ENCODE peak calls at places on chromosomes 5 and 9, in four cellular contexts. Q, K, L and H are unnamed samples.

GRCh38 chr9:130290353-130291181 is 25.0 kb downstream of the HMCN2 start:
- DNase-seq in Q (peak; percentile 30), K (peak; percentile 39), L (no peak), H (no peak)

GRCh38 chr9:111094433-111095421 is 56.5 kb upstream of the LPAR1 start:
- DNase-seq in Q (peak; percentile 69), K (no peak), L (no peak), H (no peak)

GRCh38 chr5:161549106-161549505 is 2.6 kb upstream of the GABRB2 start:
- DNase-seq in Q (no peak), K (no peak), L (peak; percentile 49), H (no peak)

GRCh38 chr9:73370053-73370452 is 218.4 kb downstream of the ANXA1 start:
- DNase-seq in Q (no peak), K (no peak), L (no peak), H (no peak)

GRCh38 chr5:122067330-122067885 is 10.7 kb downstream of the LOX start:
- DNase-seq in Q (no peak), K (no peak), L (no peak), H (no peak)

GRCh38 chr5:107431998-107432397 is 238.7 kb downstream of the EFNA5 start:
- DNase-seq in Q (peak; percentile 56), K (no peak), L (no peak), H (no peak)

GRCh38 chr9:30065888-30066287 is 2318.6 kb upstream of the ACO1 start:
- DNase-seq in Q (no peak), K (no peak), L (no peak), H (no peak)

GRCh38 chr5:124453221-124454032 is 293.0 kb downstream of the ZNF608 start:
- DNase-seq in Q (peak; percentile 89), K (no peak), L (no peak), H (no peak)

GRCh38 chr5:1217596-1218206 is 7.5 kb upstream of the SLC6A18 start:
- DNase-seq in Q (no peak), K (no peak), L (no peak), H (no peak)

GRCh38 chr5:84265739-84266464 is 118.8 kb downstream of the EDIL3 start:
- DNase-seq in Q (no peak), K (no peak), L (no peak), H (no peak)

GRCh38 chr5:36240779-36241635 is 718 bp downstream of the NADK2 start:
- DNase-seq in Q (peak; percentile 63), K (peak; percentile 83), L (peak; percentile 41), H (peak; percentile 83)

GRCh38 chr9:95971815-95972214 is 96.3 kb downstream of the ERCC6L2 start:
- DNase-seq in Q (no peak), K (no peak), L (no peak), H (no peak)

GRCh38 chr5:54895816-54896341 is 89.5 kb downstream of the ESM1 start:
- DNase-seq in Q (peak; percentile 66), K (no peak), L (peak; percentile 34), H (no peak)

GRCh38 chr9:81557957-81558791 is 131.2 kb downstream of the TLE1 start:
- DNase-seq in Q (peak; percentile 99), K (no peak), L (no peak), H (no peak)

GRCh38 chr9:14311940-14312572 is 1.9 kb downstream of the NFIB start:
- DNase-seq in Q (peak; percentile 47), K (no peak), L (no peak), H (no peak)

GRCh38 chr9:113375057-113376023 is 1.4 kb downstream of the HDHD3 start:
- DNase-seq in Q (no peak), K (no peak), L (no peak), H (no peak)

GRCh38 chr5:138874771-138875628 is at the start of gene LRRTM2:
- DNase-seq in Q (peak; percentile 94), K (no peak), L (peak; percentile 73), H (no peak)

GRCh38 chr5:120231563-120231962 is 232.5 kb upstream of the PRR16 start:
- DNase-seq in Q (no peak), K (no peak), L (no peak), H (no peak)

GRCh38 chr5:93586948-93587918 is 4.2 kb downstream of the NR2F1 start:
- DNase-seq in Q (peak; percentile 82), K (no peak), L (no peak), H (no peak)

GRCh38 chr9:95626885-95627558 is 110.3 kb upstream of the PTCH1 start:
- DNase-seq in Q (no peak), K (no peak), L (no peak), H (peak; percentile 77)

GRCh38 chr5:140989254-140989653 is 23.0 kb downstream of the PCDHAC2 start:
- DNase-seq in Q (no peak), K (no peak), L (no peak), H (no peak)

GRCh38 chr5:140992878-140993277 is 26.6 kb downstream of the PCDHAC2 start:
- DNase-seq in Q (no peak), K (no peak), L (no peak), H (no peak)

GRCh38 chr5:140986117-140986521 is 19.8 kb downstream of the PCDHAC2 start:
- DNase-seq in Q (no peak), K (no peak), L (no peak), H (no peak)

GRCh38 chr5:140988036-140988997 is 22.0 kb downstream of the PCDHAC2 start:
- DNase-seq in Q (no peak), K (no peak), L (no peak), H (no peak)
- H3K27ac ChIP-seq in Q (no peak overlapping the region), K (no peak overlapping the region), L (no peak overlapping the region), H (no peak overlapping the region)

DNA sequence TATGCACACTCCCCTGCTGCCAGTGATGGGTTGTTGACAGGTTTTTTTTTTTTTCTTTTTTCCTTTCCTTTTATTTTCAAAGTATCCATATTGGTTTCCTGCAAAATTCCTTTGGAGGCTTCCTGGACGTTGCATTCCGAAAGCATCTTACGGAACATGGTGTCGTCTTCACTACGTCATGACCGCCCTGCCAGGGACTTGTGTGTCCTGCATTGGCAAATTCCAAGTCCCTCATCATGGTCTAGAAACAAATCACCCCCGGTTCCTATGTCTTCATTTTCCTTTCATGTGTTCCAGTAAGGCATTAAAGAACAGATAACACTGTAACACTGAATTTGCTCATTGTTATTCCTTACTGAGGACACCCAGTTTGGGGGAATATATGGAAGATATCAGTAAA is 35.0 kb upstream of the ADAMTSL1 start:
- DNase-seq in Q (no peak), K (no peak), L (no peak), H (no peak)
- H3K27ac ChIP-seq in Q (peak overlapping the region; percentile 60), K (no peak overlapping the region), L (no peak overlapping the region), H (no peak overlapping the region)

GRCh38 chr9:70607329-70607728 is 192.9 kb upstream of the KLF9 start:
- DNase-seq in Q (no peak), K (no peak), L (no peak), H (no peak)

GRCh38 chr9:70610287-70610644 is 195.8 kb upstream of the KLF9 start:
- DNase-seq in Q (no peak), K (no peak), L (no peak), H (no peak)

GRCh38 chr9:70603020-70603411 is 188.6 kb upstream of the KLF9 start:
- DNase-seq in Q (no peak), K (no peak), L (no peak), H (no peak)

GRCh38 chr9:70609542-70610286 is 195.3 kb upstream of the KLF9 start:
- DNase-seq in Q (peak; percentile 95), K (no peak), L (no peak), H (no peak)

GRCh38 chr9:70607926-70608325 is 193.5 kb upstream of the KLF9 start:
- DNase-seq in Q (no peak), K (no peak), L (no peak), H (no peak)
- H3K27ac ChIP-seq in Q (no peak overlapping the region), K (no peak overlapping the region), L (no peak overlapping the region), H (no peak overlapping the region)

GRCh38 chr9:37034938-37035471 is 937 bp upstream of the PAX5 start:
- DNase-seq in Q (no peak), K (no peak), L (no peak), H (no peak)
- H3K27ac ChIP-seq in Q (no peak overlapping the region), K (no peak overlapping the region), L (no peak overlapping the region), H (no peak overlapping the region)

DNA sequence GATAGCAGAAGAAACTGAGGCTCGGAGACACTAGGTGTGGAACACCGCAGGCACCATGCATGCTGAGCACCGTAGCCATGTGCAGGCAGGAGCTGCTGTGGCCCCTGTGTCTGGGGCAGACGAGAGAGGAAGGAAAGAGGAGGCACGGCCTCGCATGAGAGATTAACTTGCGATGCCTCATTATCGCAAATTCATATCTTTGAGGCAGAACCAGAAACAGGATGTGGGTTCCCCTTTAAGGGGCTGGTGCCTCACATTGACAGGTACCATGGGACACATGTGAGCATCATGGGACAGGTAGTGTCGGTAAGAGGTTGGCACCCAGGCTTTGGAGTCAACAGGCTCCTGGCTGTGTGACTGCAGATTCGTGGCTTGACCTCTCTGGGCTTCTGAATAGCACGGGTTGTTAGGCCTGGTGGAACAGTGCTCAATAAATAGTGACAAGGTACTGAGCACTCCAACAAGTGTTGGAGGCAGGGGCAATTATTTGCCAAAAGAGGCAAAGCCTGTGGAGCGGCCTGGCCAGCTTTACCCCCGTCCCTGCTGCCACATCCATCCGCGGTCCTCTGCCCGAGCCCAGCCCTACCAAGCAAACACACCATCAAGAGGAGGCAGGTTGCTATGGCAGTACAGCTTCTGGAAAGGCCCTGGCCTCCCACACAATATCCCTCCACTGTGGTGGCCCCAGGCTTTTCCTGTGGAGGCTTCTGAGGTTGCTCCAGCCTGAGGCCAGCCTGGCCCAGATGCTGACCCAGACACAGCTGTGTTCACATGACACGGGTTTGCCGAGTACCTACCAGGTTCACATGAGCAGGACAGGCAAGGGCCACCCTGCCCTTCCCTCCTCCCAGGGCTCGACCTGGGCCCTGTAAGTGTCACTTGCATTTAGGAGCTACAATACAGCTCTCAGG is 40.6 kb downstream of the NAIF1 start:
- DNase-seq in Q (no peak), K (no peak), L (no peak), H (no peak)
- H3K27ac ChIP-seq in Q (no peak overlapping the region), K (no peak overlapping the region), L (no peak overlapping the region), H (peak overlapping the region; percentile 4)

GRCh38 chr5:75626959-75627358 is 15.7 kb downstream of the ANKDD1B start:
- DNase-seq in Q (no peak), K (no peak), L (no peak), H (no peak)

GRCh38 chr5:75620184-75620959 is 9.1 kb downstream of the ANKDD1B start:
- DNase-seq in Q (no peak), K (no peak), L (no peak), H (no peak)

GRCh38 chr5:75623846-75624245 is 12.6 kb downstream of the ANKDD1B start:
- DNase-seq in Q (no peak), K (no peak), L (no peak), H (no peak)

GRCh38 chr5:75617746-75618352 is 6.6 kb downstream of the ANKDD1B start:
- DNase-seq in Q (no peak), K (no peak), L (peak; percentile 35), H (no peak)

GRCh38 chr5:75622564-75622963 is 11.3 kb downstream of the ANKDD1B start:
- DNase-seq in Q (no peak), K (no peak), L (no peak), H (no peak)
- H3K27ac ChIP-seq in Q (no peak overlapping the region), K (no peak overlapping the region), L (no peak overlapping the region), H (no peak overlapping the region)